ENCODE peak calls at places on chromosomes 1 and 21, in seven cellular contexts. L, F, A, C, E, K and H are unnamed samples. For H3K4me1, the result is how much of the 10 kb centered on the place peaks cover.

GRCh38 chr1:119160851-119161250 is 20.4 kb upstream of the WARS2 start:
- DNase-seq in L (no peak), F (no peak), A (no peak), C (no peak), E (no peak), K (no peak), H (no peak)

GRCh38 chr21:33931799-33932390 is 16.3 kb upstream of the ATP5PO start:
- DNase-seq in L (no peak), F (no peak), A (no peak), C (no peak), E (no peak), K (no peak), H (no peak)

GRCh38 chr1:58854576-58854975 is 70.7 kb upstream of the JUN start:
- DNase-seq in L (no peak), F (no peak), A (no peak), C (no peak), E (no peak), K (no peak), H (no peak)

GRCh38 chr1:234219711-234220110 is 153.5 kb upstream of the COA6 start:
- DNase-seq in L (no peak), F (no peak), A (no peak), C (no peak), E (no peak), K (no peak), H (no peak)

GRCh38 chr21:37737497-37737896 is 178.8 kb downstream of the KCNJ6 start:
- DNase-seq in L (no peak), F (no peak), A (no peak), C (no peak), E (no peak), K (no peak), H (no peak)

GRCh38 chr21:46002841-46003574 is 21.4 kb downstream of the COL6A1 start:
- DNase-seq in L (peak), F (no peak), A (peak), C (no peak), E (peak), K (peak), H (no peak)

GRCh38 chr1:12405325-12406217 is 175.7 kb downstream of the VPS13D start:
- DNase-seq in L (no peak), F (peak), A (no peak), C (peak), E (no peak), K (no peak), H (no peak)

GRCh38 chr1:7218210-7218832 is 433.1 kb downstream of the CAMTA1 start:
- DNase-seq in L (no peak), F (peak), A (no peak), C (peak), E (no peak), K (no peak), H (no peak)

GRCh38 chr1:234907585-234908457 is 220.8 kb downstream of the TOMM20 start:
- DNase-seq in L (no peak), F (no peak), A (no peak), C (no peak), E (no peak), K (no peak), H (no peak)

DNA sequence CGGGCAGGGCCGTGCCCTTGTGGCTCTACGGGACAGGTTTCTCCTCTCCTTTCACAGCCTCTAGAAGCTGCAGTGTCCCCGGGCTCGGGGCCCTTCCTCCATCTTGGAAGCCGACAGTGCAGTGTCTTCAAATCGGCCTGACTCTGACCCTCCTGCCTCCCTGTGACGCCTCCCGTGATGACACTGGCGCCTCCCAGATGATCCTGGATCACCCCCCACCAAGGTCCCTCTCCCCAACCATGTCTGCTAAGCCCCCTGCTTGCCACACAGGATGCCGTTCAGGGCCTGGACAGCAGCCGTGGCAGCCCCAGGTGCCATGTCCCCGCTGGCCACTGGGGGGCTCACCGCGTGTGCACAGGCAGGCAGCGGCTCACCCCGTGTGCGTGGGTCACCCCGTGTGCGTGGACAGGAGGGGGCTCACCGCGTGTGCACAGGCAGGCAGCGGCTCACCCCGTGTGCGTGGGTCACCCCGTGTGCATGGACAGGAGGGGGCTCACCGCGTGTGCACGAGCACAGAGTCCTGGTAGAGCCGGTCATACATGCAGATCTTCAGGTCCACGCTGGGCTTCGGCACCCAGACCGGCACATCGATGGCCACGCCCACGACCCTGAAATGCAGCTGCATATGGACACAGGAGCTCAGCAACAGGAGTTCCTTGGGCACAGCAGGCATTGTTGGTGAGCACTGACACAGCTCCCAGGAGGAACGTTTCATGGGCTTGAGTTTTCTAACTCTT is 24.9 kb upstream of the TMEM52 start:
- DNase-seq in L (no peak), F (peak), A (peak), C (peak), E (peak), K (peak), H (no peak)
- H3K4me1 ChIP-seq in L (under half), F (under half), A (under half), C (under half), E (under half), K (under half), H (under half)

GRCh38 chr1:222104661-222105392 is 362.9 kb upstream of the DUSP10 start:
- DNase-seq in L (no peak), F (no peak), A (no peak), C (no peak), E (no peak), K (no peak), H (no peak)
- H3K4me1 ChIP-seq in L (under half), F (under half), A (under half), C (under half), E (under half), K (under half), H (under half)

GRCh38 chr1:168507828-168508227 is 36.0 kb downstream of the XCL2 start:
- DNase-seq in L (no peak), F (no peak), A (no peak), C (no peak), E (no peak), K (no peak), H (no peak)

GRCh38 chr1:168509204-168509603 is 34.6 kb downstream of the XCL2 start:
- DNase-seq in L (no peak), F (no peak), A (no peak), C (no peak), E (no peak), K (no peak), H (no peak)

GRCh38 chr1:168509875-168510594 is 33.8 kb downstream of the XCL2 start:
- DNase-seq in L (no peak), F (no peak), A (no peak), C (peak), E (no peak), K (no peak), H (no peak)

GRCh38 chr1:168506204-168506819 is 37.5 kb downstream of the XCL2 start:
- DNase-seq in L (no peak), F (no peak), A (no peak), C (no peak), E (no peak), K (no peak), H (no peak)

DNA sequence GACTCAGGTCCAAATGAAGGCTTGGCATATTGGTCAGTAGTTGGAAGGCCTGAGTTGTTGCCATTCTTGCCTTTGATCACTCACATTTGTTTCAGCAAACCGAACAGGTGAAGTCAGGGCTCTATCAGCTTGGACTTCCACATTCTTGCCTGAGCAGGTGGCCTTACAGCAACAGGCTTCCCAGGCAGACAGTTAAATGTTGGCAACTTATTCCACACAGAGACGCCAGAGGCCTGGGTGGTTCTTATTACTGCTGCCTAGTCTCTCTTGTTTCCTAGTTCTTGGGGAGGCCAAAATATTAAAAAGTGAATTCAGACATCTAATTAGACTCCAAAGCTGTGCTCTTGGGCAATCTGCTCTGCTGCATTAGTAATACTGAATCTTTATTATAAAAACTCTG is 36.5 kb downstream of the XCL2 start:
- DNase-seq in L (no peak), F (no peak), A (no peak), C (no peak), E (no peak), K (no peak), H (no peak)
- H3K4me1 ChIP-seq in L (under half), F (under half), A (under half), C (under half), E (under half), K (under half), H (under half)

GRCh38 chr1:8693092-8693491 is 124.3 kb downstream of the RERE start:
- DNase-seq in L (no peak), F (no peak), A (no peak), C (no peak), E (no peak), K (no peak), H (no peak)

GRCh38 chr1:8699679-8700078 is 117.8 kb downstream of the RERE start:
- DNase-seq in L (no peak), F (no peak), A (no peak), C (no peak), E (no peak), K (no peak), H (no peak)

GRCh38 chr1:8698937-8699447 is 118.4 kb downstream of the RERE start:
- DNase-seq in L (no peak), F (no peak), A (no peak), C (no peak), E (no peak), K (no peak), H (no peak)

GRCh38 chr1:8702121-8702520 is 115.3 kb downstream of the RERE start:
- DNase-seq in L (no peak), F (peak), A (no peak), C (peak), E (no peak), K (no peak), H (no peak)

GRCh38 chr1:8698012-8698411 is 119.4 kb downstream of the RERE start:
- DNase-seq in L (no peak), F (no peak), A (no peak), C (no peak), E (no peak), K (no peak), H (no peak)
- H3K4me1 ChIP-seq in L (under half), F (under half), A (under half), C (under half), E (under half), K (under half), H (under half)

GRCh38 chr1:63819795-63820194 is 46.0 kb downstream of the ROR1 start:
- DNase-seq in L (no peak), F (no peak), A (no peak), C (no peak), E (no peak), K (no peak), H (no peak)
- H3K4me1 ChIP-seq in L (under half), F (under half), A (under half), C (under half), E (under half), K (under half), H (half or more)

DNA sequence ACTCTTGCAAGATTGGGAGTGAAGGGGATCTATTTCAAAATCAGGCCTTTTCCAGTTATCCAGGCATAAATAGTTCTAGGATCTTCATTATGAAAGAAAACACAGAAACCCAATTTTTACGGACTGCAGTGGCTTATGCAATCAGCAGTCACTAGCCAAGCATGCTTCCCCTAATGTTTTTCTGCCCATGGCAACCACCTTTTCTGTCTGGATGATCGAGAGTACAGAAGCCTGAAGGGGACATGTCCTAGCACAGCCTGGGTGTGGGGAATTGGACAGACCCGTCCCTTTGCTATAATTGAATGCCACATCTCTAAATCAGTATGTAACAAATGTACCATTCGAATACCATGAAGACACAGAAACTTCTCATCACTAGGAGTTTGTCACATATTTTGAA is 29.8 kb upstream of the NCAM2 start:
- DNase-seq in L (no peak), F (no peak), A (no peak), C (no peak), E (no peak), K (no peak), H (no peak)
- H3K4me1 ChIP-seq in L (under half), F (under half), A (under half), C (under half), E (under half), K (under half), H (under half)